ENCODE peak calls at places on chromosomes 4 and X, in ten cellular contexts. One of them, this sample, is unnamed.

GRCh38 chrX:102651242-102651967 is at the start of gene GPRASP1:
- DNase-seq in activated T-cell treated with anti-CD3 and anti-CD28 coated beads for 24 hours: peak
- DNase-seq in Panc1: no peak
- DNase-seq in LHCN-M2: peak
- DNase-seq in tibial artery: peak
- DNase-seq in glutamatergic neuron: peak
- DNase-seq in iris pigment epithelial cell: peak
- DNase-seq in endothelial cell: peak
- DNase-seq in mucosa of gallbladder: peak
- DNase-seq in Right ventricle myocardium inferior: peak
- DNase-seq in this sample: no peak

GRCh38 chrX:66728818-66729271 is 90.0 kb upstream of the EDA2R start:
- DNase-seq in activated T-cell treated with anti-CD3 and anti-CD28 coated beads for 24 hours: peak
- DNase-seq in Panc1: no peak
- DNase-seq in LHCN-M2: peak
- DNase-seq in tibial artery: peak
- DNase-seq in glutamatergic neuron: peak
- DNase-seq in iris pigment epithelial cell: peak
- DNase-seq in endothelial cell: peak
- DNase-seq in mucosa of gallbladder: peak
- DNase-seq in Right ventricle myocardium inferior: no peak
- DNase-seq in this sample: peak

GRCh38 chr4:184826315-184827266 is 823 bp upstream of the ACSL1 start:
- DNase-seq in activated T-cell treated with anti-CD3 and anti-CD28 coated beads for 24 hours: no peak
- DNase-seq in Panc1: no peak
- DNase-seq in LHCN-M2: no peak
- DNase-seq in tibial artery: no peak
- DNase-seq in glutamatergic neuron: peak
- DNase-seq in iris pigment epithelial cell: peak
- DNase-seq in endothelial cell: no peak
- DNase-seq in mucosa of gallbladder: no peak
- DNase-seq in Right ventricle myocardium inferior: peak
- DNase-seq in this sample: peak

GRCh38 chr4:56976878-56977320 is 507 bp downstream of the NOA1 start:
- DNase-seq in activated T-cell treated with anti-CD3 and anti-CD28 coated beads for 24 hours: no peak
- DNase-seq in Panc1: no peak
- DNase-seq in LHCN-M2: no peak
- DNase-seq in tibial artery: peak
- DNase-seq in glutamatergic neuron: peak
- DNase-seq in iris pigment epithelial cell: peak
- DNase-seq in endothelial cell: no peak
- DNase-seq in mucosa of gallbladder: peak
- DNase-seq in Right ventricle myocardium inferior: peak
- DNase-seq in this sample: peak

GRCh38 chr4:175970072-175970471 is 95.6 kb upstream of the WDR17 start:
- DNase-seq in activated T-cell treated with anti-CD3 and anti-CD28 coated beads for 24 hours: no peak
- DNase-seq in Panc1: no peak
- DNase-seq in LHCN-M2: no peak
- DNase-seq in tibial artery: no peak
- DNase-seq in glutamatergic neuron: no peak
- DNase-seq in iris pigment epithelial cell: no peak
- DNase-seq in endothelial cell: no peak
- DNase-seq in mucosa of gallbladder: no peak
- DNase-seq in Right ventricle myocardium inferior: no peak
- DNase-seq in this sample: no peak

GRCh38 chrX:18574591-18574990 is 97.3 kb downstream of the RS1 start:
- DNase-seq in activated T-cell treated with anti-CD3 and anti-CD28 coated beads for 24 hours: no peak
- DNase-seq in Panc1: no peak
- DNase-seq in LHCN-M2: peak
- DNase-seq in tibial artery: peak
- DNase-seq in glutamatergic neuron: peak
- DNase-seq in iris pigment epithelial cell: peak
- DNase-seq in endothelial cell: no peak
- DNase-seq in mucosa of gallbladder: peak
- DNase-seq in Right ventricle myocardium inferior: no peak
- DNase-seq in this sample: no peak

GRCh38 chrX:68647156-68647957 is at the start of gene STARD8:
- DNase-seq in activated T-cell treated with anti-CD3 and anti-CD28 coated beads for 24 hours: no peak
- DNase-seq in Panc1: no peak
- DNase-seq in LHCN-M2: peak
- DNase-seq in tibial artery: peak
- DNase-seq in glutamatergic neuron: peak
- DNase-seq in iris pigment epithelial cell: peak
- DNase-seq in endothelial cell: peak
- DNase-seq in mucosa of gallbladder: no peak
- DNase-seq in Right ventricle myocardium inferior: peak
- DNase-seq in this sample: peak

GRCh38 chr4:27154706-27155105 is 294.1 kb downstream of the STIM2 start:
- DNase-seq in activated T-cell treated with anti-CD3 and anti-CD28 coated beads for 24 hours: no peak
- DNase-seq in Panc1: no peak
- DNase-seq in LHCN-M2: peak
- DNase-seq in tibial artery: no peak
- DNase-seq in glutamatergic neuron: no peak
- DNase-seq in iris pigment epithelial cell: peak
- DNase-seq in endothelial cell: no peak
- DNase-seq in mucosa of gallbladder: no peak
- DNase-seq in Right ventricle myocardium inferior: no peak
- DNase-seq in this sample: no peak

GRCh38 chr4:16257611-16258010 is 31.3 kb upstream of the TAPT1 start:
- DNase-seq in activated T-cell treated with anti-CD3 and anti-CD28 coated beads for 24 hours: no peak
- DNase-seq in Panc1: no peak
- DNase-seq in LHCN-M2: no peak
- DNase-seq in tibial artery: no peak
- DNase-seq in glutamatergic neuron: no peak
- DNase-seq in iris pigment epithelial cell: no peak
- DNase-seq in endothelial cell: no peak
- DNase-seq in mucosa of gallbladder: no peak
- DNase-seq in Right ventricle myocardium inferior: no peak
- DNase-seq in this sample: no peak

GRCh38 chr4:41611881-41612871 is 74.2 kb downstream of the LIMCH1 start:
- DNase-seq in activated T-cell treated with anti-CD3 and anti-CD28 coated beads for 24 hours: no peak
- DNase-seq in Panc1: no peak
- DNase-seq in LHCN-M2: no peak
- DNase-seq in tibial artery: no peak
- DNase-seq in glutamatergic neuron: no peak
- DNase-seq in iris pigment epithelial cell: peak
- DNase-seq in endothelial cell: peak
- DNase-seq in mucosa of gallbladder: peak
- DNase-seq in Right ventricle myocardium inferior: peak
- DNase-seq in this sample: peak

GRCh38 chrX:13396887-13397286 is 77.0 kb upstream of the ATXN3L start:
- DNase-seq in activated T-cell treated with anti-CD3 and anti-CD28 coated beads for 24 hours: no peak
- DNase-seq in Panc1: no peak
- DNase-seq in LHCN-M2: peak
- DNase-seq in tibial artery: no peak
- DNase-seq in glutamatergic neuron: no peak
- DNase-seq in iris pigment epithelial cell: peak
- DNase-seq in endothelial cell: no peak
- DNase-seq in mucosa of gallbladder: no peak
- DNase-seq in Right ventricle myocardium inferior: no peak
- DNase-seq in this sample: no peak

GRCh38 chrX:105608745-105609144 is 213.6 kb upstream of the NRK start:
- DNase-seq in activated T-cell treated with anti-CD3 and anti-CD28 coated beads for 24 hours: no peak
- DNase-seq in Panc1: no peak
- DNase-seq in LHCN-M2: peak
- DNase-seq in tibial artery: no peak
- DNase-seq in glutamatergic neuron: no peak
- DNase-seq in iris pigment epithelial cell: peak
- DNase-seq in endothelial cell: no peak
- DNase-seq in mucosa of gallbladder: no peak
- DNase-seq in Right ventricle myocardium inferior: no peak
- DNase-seq in this sample: no peak

GRCh38 chr4:159305129-159305528 is 202.2 kb downstream of the RAPGEF2 start:
- DNase-seq in activated T-cell treated with anti-CD3 and anti-CD28 coated beads for 24 hours: no peak
- DNase-seq in Panc1: no peak
- DNase-seq in LHCN-M2: no peak
- DNase-seq in tibial artery: no peak
- DNase-seq in glutamatergic neuron: no peak
- DNase-seq in iris pigment epithelial cell: no peak
- DNase-seq in endothelial cell: no peak
- DNase-seq in mucosa of gallbladder: no peak
- DNase-seq in Right ventricle myocardium inferior: no peak
- DNase-seq in this sample: no peak

GRCh38 chrX:44036336-44036735 is 63.1 kb upstream of the NDP start:
- DNase-seq in activated T-cell treated with anti-CD3 and anti-CD28 coated beads for 24 hours: no peak
- DNase-seq in Panc1: no peak
- DNase-seq in LHCN-M2: peak
- DNase-seq in tibial artery: no peak
- DNase-seq in glutamatergic neuron: no peak
- DNase-seq in iris pigment epithelial cell: peak
- DNase-seq in endothelial cell: no peak
- DNase-seq in mucosa of gallbladder: no peak
- DNase-seq in Right ventricle myocardium inferior: no peak
- DNase-seq in this sample: no peak

GRCh38 chr4:148800943-148801342 is 358.7 kb upstream of the NR3C2 start:
- DNase-seq in activated T-cell treated with anti-CD3 and anti-CD28 coated beads for 24 hours: no peak
- DNase-seq in Panc1: no peak
- DNase-seq in LHCN-M2: peak
- DNase-seq in tibial artery: no peak
- DNase-seq in glutamatergic neuron: no peak
- DNase-seq in iris pigment epithelial cell: no peak
- DNase-seq in endothelial cell: no peak
- DNase-seq in mucosa of gallbladder: no peak
- DNase-seq in Right ventricle myocardium inferior: no peak
- DNase-seq in this sample: no peak

GRCh38 chrX:16457239-16457638 is 192.7 kb upstream of the S100G start:
- DNase-seq in activated T-cell treated with anti-CD3 and anti-CD28 coated beads for 24 hours: no peak
- DNase-seq in Panc1: no peak
- DNase-seq in LHCN-M2: no peak
- DNase-seq in tibial artery: no peak
- DNase-seq in glutamatergic neuron: no peak
- DNase-seq in iris pigment epithelial cell: no peak
- DNase-seq in endothelial cell: no peak
- DNase-seq in mucosa of gallbladder: no peak
- DNase-seq in Right ventricle myocardium inferior: no peak
- DNase-seq in this sample: no peak

GRCh38 chr4:47972721-47973120 is 43.8 kb downstream of the CNGA1 start:
- DNase-seq in activated T-cell treated with anti-CD3 and anti-CD28 coated beads for 24 hours: no peak
- DNase-seq in Panc1: no peak
- DNase-seq in LHCN-M2: no peak
- DNase-seq in tibial artery: no peak
- DNase-seq in glutamatergic neuron: no peak
- DNase-seq in iris pigment epithelial cell: no peak
- DNase-seq in endothelial cell: no peak
- DNase-seq in mucosa of gallbladder: no peak
- DNase-seq in Right ventricle myocardium inferior: no peak
- DNase-seq in this sample: no peak

GRCh38 chr4:75786526-75786925 is 62.1 kb downstream of the USO1 start:
- DNase-seq in activated T-cell treated with anti-CD3 and anti-CD28 coated beads for 24 hours: no peak
- DNase-seq in Panc1: no peak
- DNase-seq in LHCN-M2: no peak
- DNase-seq in tibial artery: no peak
- DNase-seq in glutamatergic neuron: no peak
- DNase-seq in iris pigment epithelial cell: no peak
- DNase-seq in endothelial cell: no peak
- DNase-seq in mucosa of gallbladder: no peak
- DNase-seq in Right ventricle myocardium inferior: no peak
- DNase-seq in this sample: no peak

This sample was measured in stomach.